ENCODE peak calls at places on chromosomes 7 and 10, in seven cellular contexts. C is H9, T is mesendoderm, I is mesenchymal stem cell, B is IMR-90, U is trophoblast cell, V is H1. N is an unnamed sample.

GRCh38 chr10:103192089-103192450 is 1.0 kb downstream of the NT5C2 start:
- DNase-seq in C (no peak), T (no peak), I (peak; percentile 34), B (no peak), U (no peak), V (no peak), N (no peak)

GRCh38 chr10:99661370-99661749 is 2.1 kb downstream of the ENTPD7 start:
- DNase-seq in C (no peak), T (no peak), I (peak; percentile 87), B (peak; percentile 93), U (no peak), V (no peak), N (no peak)

GRCh38 chr10:90885176-90885575 is 13.4 kb downstream of the RPP30 start:
- DNase-seq in C (no peak), T (no peak), I (peak; percentile 76), B (peak; percentile 85), U (peak; percentile 15), V (no peak), N (no peak)

GRCh38 chr10:70969188-70969587 is 80.8 kb upstream of the PCBD1 start:
- DNase-seq in C (no peak), T (no peak), I (no peak), B (no peak), U (no peak), V (no peak), N (no peak)

GRCh38 chr7:4361774-4362173 is 320.3 kb upstream of the FOXK1 start:
- DNase-seq in C (no peak), T (no peak), I (no peak), B (no peak), U (no peak), V (no peak), N (no peak)

GRCh38 chr7:142539901-142540300 is 209.4 kb upstream of the PRSS1 start:
- DNase-seq in C (no peak), T (no peak), I (no peak), B (peak; percentile 90), U (no peak), V (no peak), N (no peak)

GRCh38 chr10:89684604-89685003 is 16.8 kb upstream of the KIF20B start:
- DNase-seq in C (no peak), T (no peak), I (peak; percentile 45), B (peak; percentile 46), U (no peak), V (no peak), N (no peak)

GRCh38 chr10:6299234-6299633 is 96.5 kb downstream of the PFKFB3 start:
- DNase-seq in C (no peak), T (peak; percentile 52), I (no peak), B (no peak), U (peak; percentile 99), V (no peak), N (no peak)

GRCh38 chr10:71887767-71888166 is 36.7 kb upstream of the PSAP start:
- DNase-seq in C (no peak), T (no peak), I (no peak), B (no peak), U (no peak), V (no peak), N (no peak)

DNA sequence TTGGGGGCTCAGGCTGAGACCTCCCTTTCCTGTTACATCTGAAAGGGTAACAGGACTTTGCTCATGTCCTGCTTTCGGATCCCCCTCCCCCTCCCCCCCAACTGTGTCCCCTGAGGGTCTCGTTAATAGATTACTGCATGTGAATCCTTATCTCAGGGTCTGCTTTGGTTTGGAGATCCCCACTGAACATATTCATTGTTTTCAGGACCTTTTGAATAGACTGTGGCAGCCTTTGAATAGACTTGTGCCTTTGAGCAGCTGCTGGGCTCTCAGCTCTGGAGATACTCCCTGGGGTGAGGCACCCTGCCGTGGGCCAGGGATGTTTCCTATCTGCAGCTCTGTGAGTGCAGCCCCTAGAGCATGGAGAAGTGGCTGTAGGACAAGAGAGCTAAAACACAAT is 10.1 kb downstream of the ARHGAP22 start:
- DNase-seq in C (peak; percentile 51), T (peak; percentile 60), I (no peak), B (no peak), U (no peak), V (no peak), N (no peak)
- H3K9ac ChIP-seq in C (no peak overlapping the region), T (no peak overlapping the region), I (peak overlapping the region; percentile 38), B (no peak overlapping the region), U (no peak overlapping the region), V (no peak overlapping the region), N (no peak overlapping the region)

GRCh38 chr10:13422800-13423199 is 74.7 kb upstream of the SEPHS1 start:
- DNase-seq in C (no peak), T (no peak), I (no peak), B (no peak), U (no peak), V (no peak), N (no peak)

GRCh38 chr10:13421382-13421917 is 73.4 kb upstream of the SEPHS1 start:
- DNase-seq in C (no peak), T (no peak), I (no peak), B (no peak), U (no peak), V (no peak), N (no peak)

GRCh38 chr10:13420532-13421307 is 72.6 kb upstream of the SEPHS1 start:
- DNase-seq in C (no peak), T (no peak), I (no peak), B (no peak), U (no peak), V (no peak), N (no peak)

DNA sequence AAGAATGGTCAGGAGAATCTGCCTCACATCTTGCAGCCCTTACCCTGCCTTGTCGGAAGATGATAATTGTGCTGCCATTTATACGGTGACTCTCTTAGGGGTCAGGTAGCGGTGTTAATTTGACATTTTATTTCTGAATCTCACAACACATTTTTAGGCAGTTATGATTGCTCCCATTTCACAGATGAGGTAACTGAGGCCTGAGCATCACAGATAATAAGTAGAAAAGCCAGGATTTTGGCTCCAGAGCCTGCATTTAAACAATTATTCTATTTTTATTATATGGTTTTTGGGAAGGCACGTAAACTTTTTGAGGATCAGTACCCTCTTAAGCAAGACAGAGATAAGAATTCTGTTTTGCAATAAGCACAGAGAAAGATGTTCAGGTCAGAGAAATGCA is 77.3 kb upstream of the SEPHS1 start:
- DNase-seq in C (no peak), T (no peak), I (no peak), B (no peak), U (no peak), V (no peak), N (no peak)
- H3K23ac ChIP-seq in C (no peak overlapping the region), T (no peak overlapping the region), I (no peak overlapping the region), B (no peak overlapping the region), U (no peak overlapping the region), V (no peak overlapping the region), N (no peak overlapping the region)

GRCh38 chr7:52956379-52956915 is 79.0 kb upstream of the POM121L12 start:
- DNase-seq in C (no peak), T (peak; percentile 30), I (peak; percentile 30), B (no peak), U (peak; percentile 54), V (no peak), N (no peak)
- H3K9ac ChIP-seq in C (no peak overlapping the region), T (no peak overlapping the region), I (no peak overlapping the region), B (no peak overlapping the region), U (no peak overlapping the region), V (no peak overlapping the region), N (no peak overlapping the region)

DNA sequence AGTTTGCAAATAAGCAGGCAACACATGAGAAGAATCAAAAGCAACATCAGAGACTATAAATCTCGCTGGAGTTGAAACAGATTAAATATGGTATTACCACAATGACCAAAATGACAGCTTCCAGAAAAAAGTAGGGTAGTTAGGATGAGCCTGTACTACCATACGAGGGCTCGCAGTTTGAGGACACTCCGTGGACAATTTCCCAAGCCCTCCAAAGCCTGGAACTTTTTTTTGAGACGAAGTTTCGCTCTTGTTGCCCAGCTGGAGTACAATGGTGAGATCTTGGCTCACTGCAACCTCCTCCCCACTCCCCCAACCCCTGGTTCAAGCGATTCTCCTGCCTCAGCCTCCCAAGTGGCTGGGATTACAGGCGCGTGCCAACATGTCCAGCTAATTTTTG is 1.0 kb downstream of the LRRC17 start:
- DNase-seq in C (no peak), T (no peak), I (no peak), B (no peak), U (no peak), V (no peak), N (no peak)
- H3K23ac ChIP-seq in C (no peak overlapping the region), T (no peak overlapping the region), I (no peak overlapping the region), B (peak overlapping the region; percentile 87), U (no peak overlapping the region), V (no peak overlapping the region), N (no peak overlapping the region)